ENCODE peak calls at places on chromosomes 16 and 17, in six cellular contexts. W, D, B, L, E and M are unnamed samples.

GRCh38 chr17:60535382-60536279 is 9.6 kb upstream of the APPBP2 start:
- DNase-seq in W (no peak), D (no peak), B (no peak), L (no peak), E (no peak), M (no peak)

GRCh38 chr17:30545024-30545423 is 67.8 kb downstream of the GOSR1 start:
- DNase-seq in W (no peak), D (no peak), B (no peak), L (no peak), E (no peak), M (no peak)

GRCh38 chr16:78490847-78491246 is 391.4 kb downstream of the WWOX start:
- DNase-seq in W (no peak), D (no peak), B (no peak), L (no peak), E (no peak), M (no peak)

GRCh38 chr17:13593021-13593751 is 8.5 kb downstream of the HS3ST3A1 start:
- DNase-seq in W (no peak), D (no peak), B (no peak), L (no peak), E (no peak), M (no peak)

GRCh38 chr17:65254166-65254565 is 117.0 kb downstream of the RGS9 start:
- DNase-seq in W (no peak), D (peak), B (no peak), L (peak), E (no peak), M (no peak)

GRCh38 chr17:77512062-77512946 is 371.5 kb downstream of the SEC14L1 start:
- DNase-seq in W (no peak), D (no peak), B (no peak), L (no peak), E (no peak), M (no peak)

GRCh38 chr16:17476414-17477259 is 5.9 kb upstream of the XYLT1 start:
- DNase-seq in W (peak), D (peak), B (peak), L (peak), E (peak), M (peak)

GRCh38 chr16:10213748-10214147 is 31.5 kb upstream of the GRIN2A start:
- DNase-seq in W (no peak), D (no peak), B (no peak), L (no peak), E (no peak), M (no peak)

GRCh38 chr17:8664426-8665105 is 34.0 kb upstream of the MYH10 start:
- DNase-seq in W (no peak), D (no peak), B (no peak), L (no peak), E (no peak), M (no peak)

GRCh38 chr17:7912927-7913524 is 3.1 kb downstream of the RNF227 start:
- DNase-seq in W (peak), D (peak), B (no peak), L (peak), E (peak), M (peak)

GRCh38 chr16:15856217-15856616 is 611 bp downstream of the MYH11 start:
- DNase-seq in W (no peak), D (no peak), B (no peak), L (no peak), E (no peak), M (no peak)

GRCh38 chr16:15855704-15856003 is 1.2 kb downstream of the MYH11 start:
- DNase-seq in W (no peak), D (no peak), B (no peak), L (no peak), E (peak), M (no peak)

GRCh38 chr16:15856901-15857778 is at the start of gene MYH11:
- DNase-seq in W (no peak), D (no peak), B (no peak), L (peak), E (peak), M (no peak)

GRCh38 chr16:15854061-15854460 is 2.8 kb downstream of the MYH11 start:
- DNase-seq in W (no peak), D (no peak), B (no peak), L (no peak), E (no peak), M (no peak)

GRCh38 chr16:15854906-15855703 is 1.7 kb downstream of the MYH11 start:
- DNase-seq in W (no peak), D (no peak), B (no peak), L (no peak), E (no peak), M (no peak)
- TF ChIP-seq EZH2 in W (no peak), D (no peak), B (no peak), L (no peak), E (no peak), M (no peak)

GRCh38 chr17:81960130-81960958 is 643 bp downstream of the NOTUM start:
- DNase-seq in W (no peak), D (no peak), B (no peak), L (peak), E (no peak), M (no peak)
- TF ChIP-seq EZH2 in W (no peak), D (peak), B (peak), L (peak), E (peak), M (peak)

GRCh38 chr16:87554754-87555427 is 47.4 kb upstream of the JPH3 start:
- DNase-seq in W (no peak), D (no peak), B (no peak), L (no peak), E (no peak), M (no peak)
- TF ChIP-seq EZH2 in W (no peak), D (no peak), B (no peak), L (no peak), E (no peak), M (no peak)

GRCh38 chr17:79812969-79813825 is 16.3 kb upstream of the CBX8 start:
- DNase-seq in W (no peak), D (no peak), B (no peak), L (peak), E (no peak), M (no peak)

GRCh38 chr17:79815836-79816371 is 19.0 kb upstream of the CBX8 start:
- DNase-seq in W (no peak), D (no peak), B (no peak), L (peak), E (no peak), M (no peak)

GRCh38 chr17:79814624-79814965 is 17.7 kb upstream of the CBX8 start:
- DNase-seq in W (no peak), D (no peak), B (no peak), L (peak), E (no peak), M (no peak)

GRCh38 chr17:79813826-79814623 is 17.1 kb upstream of the CBX8 start:
- DNase-seq in W (no peak), D (no peak), B (no peak), L (peak), E (no peak), M (no peak)

DNA sequence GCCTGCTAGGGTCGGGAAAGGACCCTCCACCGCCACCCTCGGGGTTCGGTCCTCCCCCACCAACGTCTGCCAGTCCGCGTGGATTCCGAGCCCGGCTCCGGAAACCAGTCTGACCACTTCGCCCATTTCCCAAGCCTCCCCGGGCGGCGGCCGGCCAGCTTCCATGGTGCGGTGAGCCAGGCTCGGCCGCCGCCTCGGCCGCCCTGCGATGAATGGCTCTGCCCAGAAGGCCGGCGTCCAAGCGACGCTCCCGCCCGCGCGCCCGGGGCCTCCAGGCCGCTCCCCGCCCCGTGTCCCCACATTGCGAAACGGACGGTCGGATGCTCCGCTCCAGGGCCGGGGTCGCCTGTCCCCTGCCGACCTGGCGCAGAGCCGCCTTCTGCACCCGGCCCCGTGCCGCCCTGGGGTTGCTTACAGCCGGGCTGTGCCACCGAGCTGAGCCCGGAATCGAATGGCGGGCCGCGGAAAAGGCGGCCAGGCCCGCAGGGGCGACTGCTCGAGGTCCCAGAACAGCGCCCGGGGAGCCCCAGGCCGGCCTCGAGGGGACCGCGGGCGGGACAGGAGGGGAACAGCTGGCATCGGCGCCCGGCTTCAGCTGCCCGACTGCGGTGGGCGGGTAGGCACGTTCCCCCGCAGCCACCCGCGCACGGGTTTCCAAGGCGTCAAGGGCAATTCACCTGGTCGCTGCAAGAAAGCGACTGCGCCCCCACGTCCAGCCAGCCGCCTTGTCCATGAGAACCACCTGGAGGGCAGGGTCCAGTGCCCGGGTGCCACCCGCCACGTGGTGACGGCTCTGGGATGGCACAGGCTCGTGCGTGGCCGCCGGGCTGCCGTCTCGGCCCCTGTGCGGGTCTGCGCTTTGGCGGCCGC is 18.3 kb upstream of the CBX8 start:
- DNase-seq in W (no peak), D (peak), B (no peak), L (peak), E (no peak), M (no peak)
- TF ChIP-seq EZH2 in W (no peak), D (no peak), B (peak), L (peak), E (no peak), M (peak)

GRCh38 chr16:3949946-3950342 is 69.4 kb upstream of the CREBBP start:
- DNase-seq in W (no peak), D (no peak), B (no peak), L (no peak), E (no peak), M (no peak)

GRCh38 chr16:3945751-3946603 is 65.5 kb upstream of the CREBBP start:
- DNase-seq in W (peak), D (peak), B (no peak), L (no peak), E (no peak), M (peak)

GRCh38 chr16:3948378-3948995 is 68.0 kb upstream of the CREBBP start:
- DNase-seq in W (no peak), D (no peak), B (no peak), L (no peak), E (no peak), M (no peak)

GRCh38 chr16:3949287-3949686 is 68.8 kb upstream of the CREBBP start:
- DNase-seq in W (no peak), D (no peak), B (no peak), L (no peak), E (no peak), M (peak)

DNA sequence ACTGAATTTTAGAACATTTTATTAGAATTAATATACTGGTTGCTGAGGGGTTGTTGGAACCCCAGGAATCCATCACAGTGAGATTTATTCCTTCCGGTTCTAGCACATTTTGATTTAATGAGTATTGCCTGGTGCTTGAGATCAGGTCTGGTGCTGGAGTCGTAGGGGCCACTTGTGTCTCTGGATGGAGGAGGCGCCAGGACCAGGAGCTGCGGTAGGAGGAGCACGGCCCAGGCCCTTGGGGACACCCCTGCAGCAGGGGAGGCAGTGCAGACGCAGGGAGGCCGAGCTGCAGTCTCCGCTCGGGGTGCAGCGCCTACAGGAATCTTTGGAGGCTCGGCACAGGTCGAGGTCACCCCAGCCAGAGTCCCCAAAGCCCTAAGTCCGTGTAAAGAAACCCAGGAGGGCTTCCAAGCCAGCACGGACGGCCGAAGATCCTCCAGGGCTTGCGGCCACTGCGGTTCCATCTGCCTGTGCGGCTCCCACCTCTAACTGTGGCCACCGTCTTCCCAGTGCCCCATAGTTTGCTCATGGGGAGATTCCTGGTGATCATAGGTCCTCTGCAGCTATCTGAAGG is 66.2 kb upstream of the CREBBP start:
- DNase-seq in W (no peak), D (no peak), B (no peak), L (no peak), E (no peak), M (no peak)
- TF ChIP-seq EZH2 in W (no peak), D (no peak), B (no peak), L (no peak), E (no peak), M (no peak)

DNA sequence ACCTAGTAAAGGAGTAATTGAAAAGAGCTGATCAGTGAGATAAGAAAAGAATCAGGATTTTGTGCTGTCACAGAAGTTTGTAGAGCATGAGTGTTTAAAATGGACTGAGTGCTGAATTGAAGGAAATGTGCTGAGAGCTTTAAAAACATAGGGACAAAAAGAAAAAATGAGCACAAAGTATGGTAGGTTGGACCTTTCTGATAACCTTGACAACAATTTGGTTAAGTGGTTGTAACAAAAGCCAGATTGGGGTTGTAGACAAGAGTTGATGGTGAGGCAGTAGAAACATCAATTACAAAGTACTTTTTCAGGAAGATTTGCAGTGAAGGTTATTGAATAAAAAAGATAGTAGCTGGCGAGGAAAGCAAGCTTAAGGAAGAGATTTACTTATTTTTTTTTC is 674.7 kb upstream of the KIF2B start:
- DNase-seq in W (no peak), D (no peak), B (no peak), L (no peak), E (no peak), M (no peak)
- TF ChIP-seq EZH2 in W (no peak), D (no peak), B (no peak), L (no peak), E (no peak), M (no peak)

GRCh38 chr16:66925322-66925840 is at the start of gene RRAD:
- DNase-seq in W (no peak), D (no peak), B (no peak), L (peak), E (no peak), M (peak)
- TF ChIP-seq EZH2 in W (no peak), D (peak), B (peak), L (peak), E (no peak), M (peak)

GRCh38 chr17:36942631-36943125 is 5.4 kb downstream of the LHX1 start:
- DNase-seq in W (no peak), D (no peak), B (no peak), L (peak), E (no peak), M (no peak)

GRCh38 chr17:36945160-36945559 is 3.6 kb upstream of the AATF start:
- DNase-seq in W (no peak), D (no peak), B (no peak), L (no peak), E (no peak), M (no peak)

GRCh38 chr17:36943250-36944220 is 5.2 kb upstream of the AATF start:
- DNase-seq in W (no peak), D (no peak), B (no peak), L (peak), E (no peak), M (peak)

GRCh38 chr17:36945959-36946725 is 2.6 kb upstream of the AATF start:
- DNase-seq in W (no peak), D (no peak), B (no peak), L (peak), E (no peak), M (no peak)

GRCh38 chr17:36944488-36945040 is 4.2 kb upstream of the AATF start:
- DNase-seq in W (no peak), D (no peak), B (no peak), L (no peak), E (no peak), M (no peak)
- TF ChIP-seq EZH2 in W (no peak), D (no peak), B (no peak), L (no peak), E (no peak), M (no peak)

DNA sequence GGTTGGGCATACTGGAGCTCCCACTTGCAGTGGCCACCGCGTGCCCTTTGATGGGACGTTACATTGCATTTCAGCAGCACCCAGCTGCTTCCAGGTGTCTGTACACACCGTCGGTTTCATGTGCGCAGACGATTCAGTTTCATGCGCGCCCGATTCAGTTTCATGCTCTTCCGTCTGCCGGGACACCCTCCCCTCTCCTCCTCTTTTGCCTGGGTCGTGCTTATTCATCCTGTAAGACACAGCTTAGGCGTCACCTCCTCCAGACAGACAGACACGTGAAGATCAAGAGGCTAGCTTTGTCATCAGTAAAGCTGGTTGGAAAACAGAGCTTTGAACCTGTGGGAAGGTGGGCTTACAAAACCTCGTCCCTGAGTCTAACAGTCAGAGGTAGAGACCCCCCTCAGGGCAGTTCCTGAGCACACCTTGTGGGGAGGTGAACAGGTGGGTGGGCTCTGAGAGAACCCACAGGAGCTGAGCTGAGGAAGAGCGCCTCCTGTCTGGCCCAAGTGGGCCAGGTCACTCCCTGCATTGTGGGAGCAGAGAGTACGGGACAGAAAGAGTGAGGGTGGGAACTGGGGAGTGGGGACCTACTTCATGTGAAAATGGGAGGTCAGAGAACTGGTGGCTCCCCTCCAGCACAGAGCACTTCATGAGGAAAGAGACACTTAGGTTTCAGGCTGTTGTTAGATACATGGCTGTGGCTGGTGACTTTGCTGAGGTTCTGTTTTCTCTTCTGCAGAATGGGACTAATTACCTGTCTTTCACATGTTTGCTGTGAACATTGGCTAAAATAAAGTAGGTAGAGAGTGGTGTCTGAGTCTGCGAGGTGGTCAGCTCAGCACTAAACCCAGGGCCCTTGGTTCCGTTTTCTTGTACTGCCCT is 122.1 kb downstream of the SNX29 start:
- DNase-seq in W (no peak), D (no peak), B (no peak), L (no peak), E (no peak), M (no peak)
- TF ChIP-seq EZH2 in W (no peak), D (no peak), B (no peak), L (no peak), E (no peak), M (no peak)